ENCODE peak calls at places on chromosomes 5 and 9, in six cellular contexts. Y, O, K, E, S and T are unnamed samples.
A peak's percentile ranks its signal among the peaks of the same experiment; 100 is the strongest.

GRCh38 chr5:132104561-132104960 is 31.0 kb downstream of the CSF2 start:
- DNase-seq in O (no peak), E (no peak), S (no peak), K (no peak), Y (no peak), T (no peak)

GRCh38 chr5:168874713-168875380 is 295.7 kb upstream of the PANK3 start:
- DNase-seq in K (peak; percentile 59), E (no peak), S (peak; percentile 28), Y (no peak), O (no peak), T (no peak)

GRCh38 chr9:24210641-24211040 is 335.1 kb downstream of the IZUMO3 start:
- DNase-seq in E (no peak), Y (no peak), K (no peak), O (no peak), S (no peak), T (no peak)

GRCh38 chr9:121210536-121210935 is 8.9 kb upstream of the RAB14 start:
- DNase-seq in E (no peak), Y (no peak), O (no peak), K (no peak), S (no peak), T (no peak)

GRCh38 chr5:30832519-30832918 is 361.0 kb upstream of the CDH6 start:
- DNase-seq in O (no peak), Y (no peak), K (no peak), S (peak; percentile 89), E (no peak), T (no peak)

GRCh38 chr5:176855598-176855997 is 43.5 kb downstream of the HK3 start:
- DNase-seq in O (no peak), E (no peak), K (no peak), Y (no peak), S (no peak), T (no peak)

GRCh38 chr5:17665836-17666235 is 31.6 kb downstream of the TAF11L14 start:
- DNase-seq in E (no peak), K (no peak), Y (no peak), S (no peak), O (no peak), T (no peak)

GRCh38 chr9:88593537-88594185 is 58.7 kb downstream of the NXNL2 start:
- DNase-seq in Y (no peak), S (peak; percentile 85), K (peak; percentile 52), O (peak; percentile 20), E (no peak), T (no peak)

GRCh38 chr9:137162505-137163100 is 7.2 kb downstream of the LRRC26 start:
- DNase-seq in Y (no peak), O (no peak), S (no peak), K (peak; percentile 61), E (no peak), T (no peak)

GRCh38 chr9:128370367-128370751 is 815 bp upstream of the URM1 start:
- DNase-seq in K (no peak), E (no peak), O (no peak), Y (no peak), S (no peak), T (no peak)

GRCh38 chr9:12773562-12773961 is 1.3 kb upstream of the LURAP1L start:
- DNase-seq in O (no peak), K (no peak), E (no peak), S (no peak), Y (no peak), T (no peak)

GRCh38 chr9:76987594-76988200 is 31.8 kb upstream of the FOXB2 start:
- DNase-seq in E (no peak), S (peak; percentile 33), O (peak; percentile 5), K (peak; percentile 74), Y (no peak), T (no peak)

GRCh38 chr9:93960971-93961841 is 6.1 kb upstream of the BARX1 start:
- DNase-seq in O (no peak), K (no peak), S (no peak), E (no peak), Y (no peak), T (no peak)

GRCh38 chr5:82855000-82855399 is 222.2 kb downstream of the TMEM167A start:
- DNase-seq in E (no peak), O (no peak), K (no peak), Y (no peak), S (no peak), T (no peak)

GRCh38 chr5:168833936-168834335 is 254.8 kb upstream of the PANK3 start:
- DNase-seq in Y (no peak), E (no peak), S (no peak), K (peak; percentile 29), O (no peak), T (no peak)

GRCh38 chr9:13787234-13787833 is 507.8 kb upstream of the MPDZ start:
- DNase-seq in E (no peak), K (no peak), Y (no peak), S (no peak), O (no peak), T (no peak)

GRCh38 chr5:59789894-59790293 is 103.6 kb downstream of the PDE4D start:
- DNase-seq in K (no peak), Y (no peak), S (no peak), O (no peak), E (no peak), T (no peak)

GRCh38 chr5:32173394-32174010 is 617 bp downstream of the GOLPH3 start:
- DNase-seq in Y (peak; percentile 22), K (peak; percentile 79), O (no peak), S (peak; percentile 79), E (peak; percentile 63), T (no peak)

GRCh38 chr9:79764377-79764776 is 192.6 kb downstream of the TLE4 start:
- DNase-seq in Y (no peak), E (no peak), S (peak; percentile 1), K (no peak), O (no peak), T (no peak)

GRCh38 chr9:127178646-127179632 is 56.5 kb upstream of the ANGPTL2 start:
- DNase-seq in K (peak; percentile 31), Y (no peak), O (no peak), S (no peak), E (peak; percentile 34), T (peak; percentile 12)

GRCh38 chr5:103461223-103461622 is 101.4 kb downstream of the NUDT12 start:
- DNase-seq in K (no peak), Y (no peak), E (no peak), S (no peak), O (no peak), T (no peak)

GRCh38 chr5:144203750-144204596 is 33.3 kb downstream of the KCTD16 start:
- DNase-seq in Y (no peak), O (no peak), E (no peak), S (peak; percentile 70), K (peak; percentile 72), T (no peak)

GRCh38 chr9:35054871-35055644 is 17.4 kb downstream of the VCP start:
- DNase-seq in Y (no peak), K (no peak), E (no peak), S (no peak), O (no peak), T (no peak)

GRCh38 chr5:28117273-28118065 is 1079.1 kb upstream of the CDH9 start:
- DNase-seq in Y (no peak), K (no peak), O (no peak), S (no peak), E (no peak), T (no peak)

GRCh38 chr9:37485389-37486255 is at the start of gene POLR1E:
- DNase-seq in O (peak; percentile 85), Y (peak; percentile 94), K (peak; percentile 96), S (peak; percentile 96), E (peak; percentile 96), T (peak; percentile 99)